ENCODE peak calls at places on chromosomes 11 and 22, in four cellular contexts. T, L, K and Z are unnamed samples.

GRCh38 chr22:49885281-49885680 is 31.6 kb downstream of the ZBED4 start:
- DNase-seq in T (no peak), L (no peak), K (no peak), Z (no peak)

GRCh38 chr22:31901388-31902137 is 42.8 kb upstream of the YWHAH start:
- DNase-seq in T (no peak), L (no peak), K (no peak), Z (no peak)

GRCh38 chr11:36300651-36301050 is 4.6 kb downstream of the PRR5L start:
- DNase-seq in T (no peak), L (no peak), K (peak; percentile 89), Z (no peak)

GRCh38 chr22:22902247-22902962 is 14.8 kb downstream of the IGLL5 start:
- DNase-seq in T (no peak), L (no peak), K (no peak), Z (no peak)

GRCh38 chr11:10351768-10352641 is 47.1 kb downstream of the ADM start:
- DNase-seq in T (no peak), L (no peak), K (peak; percentile 97), Z (no peak)

GRCh38 chr22:42926034-42926433 is 69.0 kb upstream of the ARFGAP3 start:
- DNase-seq in T (no peak), L (no peak), K (no peak), Z (no peak)

GRCh38 chr11:17611049-17611448 is 64.0 kb downstream of the OTOG start:
- DNase-seq in T (no peak), L (no peak), K (no peak), Z (no peak)

GRCh38 chr11:121792185-121792584 is 323.8 kb downstream of the BLID start:
- DNase-seq in T (no peak), L (no peak), K (no peak), Z (no peak)

GRCh38 chr11:86143429-86144030 is 74.6 kb upstream of the PICALM start:
- DNase-seq in T (no peak), L (no peak), K (no peak), Z (no peak)

GRCh38 chr11:115421338-115422012 is 82.7 kb downstream of the CADM1 start:
- DNase-seq in T (no peak), L (no peak), K (no peak), Z (no peak)

DNA sequence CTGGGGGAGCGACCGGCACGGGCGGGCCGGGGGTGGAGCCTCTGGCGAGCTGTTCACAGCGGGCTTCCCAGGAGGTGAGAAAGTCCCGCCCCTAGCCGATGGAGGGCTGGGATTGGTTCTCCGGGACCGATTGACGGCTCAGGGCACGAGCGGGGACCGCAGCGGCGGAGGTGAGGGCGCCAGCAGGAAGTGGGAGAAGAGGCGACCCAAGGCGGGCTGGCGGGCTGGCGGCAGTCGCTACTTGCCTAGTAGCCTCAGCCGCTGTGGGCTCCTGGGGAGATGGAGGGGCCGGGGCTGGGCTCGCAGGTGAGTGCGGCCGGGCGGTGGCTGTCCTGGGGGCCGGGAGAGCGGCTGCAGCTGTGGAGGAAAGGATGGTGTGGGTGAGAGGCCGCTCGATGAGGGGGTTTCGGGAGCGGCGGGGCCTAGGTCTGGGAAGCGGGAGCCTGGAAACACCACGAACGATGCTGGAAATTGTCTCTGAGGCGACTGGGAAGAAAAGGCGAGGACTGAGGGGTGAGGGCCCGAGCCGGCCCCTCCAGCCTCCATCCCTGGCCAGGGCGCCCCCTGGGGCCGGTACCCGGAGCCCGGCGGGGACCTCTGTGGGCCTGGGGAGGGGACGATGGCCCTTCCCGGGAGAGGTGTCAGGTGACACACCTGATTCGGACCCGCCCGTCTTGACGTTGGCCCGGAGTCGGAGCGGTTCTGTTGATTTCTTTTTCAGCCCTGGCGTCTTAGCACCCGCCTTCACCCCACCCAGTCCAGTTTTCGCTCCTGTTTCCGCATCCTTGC is at the start of gene ZDHHC13:
- DNase-seq in T (peak; percentile 91), L (peak; percentile 94), K (peak; percentile 80), Z (peak; percentile 98)
- TF ChIP-seq CTCF in T (no peak), L (no peak), K (peak; percentile 40), Z (peak; percentile 18)

GRCh38 chr11:57323503-57324153 is 1.1 kb downstream of the TNKS1BP1 start:
- DNase-seq in T (no peak), L (no peak), K (peak; percentile 48), Z (no peak)

GRCh38 chr11:57325735-57326048 is 940 bp upstream of the TNKS1BP1 start:
- DNase-seq in T (no peak), L (no peak), K (no peak), Z (no peak)

GRCh38 chr11:57324154-57324885 is 432 bp downstream of the TNKS1BP1 start:
- DNase-seq in T (no peak), L (peak; percentile 37), K (peak; percentile 68), Z (no peak)

GRCh38 chr11:57322881-57323467 is 1.8 kb downstream of the TNKS1BP1 start:
- DNase-seq in T (no peak), L (no peak), K (no peak), Z (no peak)

GRCh38 chr11:57324886-57325734 is at the start of gene TNKS1BP1:
- DNase-seq in T (peak; percentile 87), L (peak; percentile 93), K (peak; percentile 98), Z (peak; percentile 97)
- TF ChIP-seq CTCF in T (no peak), L (no peak), K (no peak), Z (no peak)

GRCh38 chr11:110092577-110093406 is at the start of gene ZC3H12C:
- DNase-seq in T (no peak), L (no peak), K (peak; percentile 93), Z (peak; percentile 88)
- TF ChIP-seq CTCF in T (no peak), L (no peak), K (peak; percentile 36), Z (peak; percentile 71)

DNA sequence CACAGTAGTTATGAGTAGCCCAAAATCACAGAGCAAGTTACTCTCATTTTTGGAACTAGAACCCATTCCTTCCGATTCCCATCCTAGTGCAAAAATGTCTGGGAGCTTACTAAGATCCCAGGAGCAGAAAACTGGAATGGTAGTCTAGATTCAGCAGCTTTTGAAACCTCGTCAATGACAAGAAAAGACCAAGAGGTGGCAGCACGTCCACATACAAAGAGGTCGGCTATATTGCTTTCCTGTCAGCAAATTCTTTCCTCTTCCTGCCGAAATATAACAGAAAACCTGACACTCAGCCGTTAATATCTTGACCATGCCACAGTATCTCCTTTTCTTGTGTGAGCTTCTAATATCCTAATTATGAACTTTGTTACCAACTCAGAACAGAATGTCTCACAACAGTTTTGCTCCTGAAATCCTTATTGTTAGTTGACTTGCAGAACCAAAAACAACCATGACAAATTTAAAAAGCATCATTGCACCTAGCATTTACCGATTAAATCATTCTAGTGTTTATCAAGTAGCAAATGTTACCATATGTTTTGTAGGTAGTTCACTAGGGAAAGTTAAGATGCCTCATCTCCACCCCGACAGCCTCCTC is 92.8 kb upstream of the OR9G4 start:
- DNase-seq in T (no peak), L (no peak), K (peak; percentile 62), Z (peak; percentile 61)
- TF ChIP-seq CTCF in T (peak; percentile 25), L (no peak), K (peak; percentile 67), Z (peak; percentile 47)

DNA sequence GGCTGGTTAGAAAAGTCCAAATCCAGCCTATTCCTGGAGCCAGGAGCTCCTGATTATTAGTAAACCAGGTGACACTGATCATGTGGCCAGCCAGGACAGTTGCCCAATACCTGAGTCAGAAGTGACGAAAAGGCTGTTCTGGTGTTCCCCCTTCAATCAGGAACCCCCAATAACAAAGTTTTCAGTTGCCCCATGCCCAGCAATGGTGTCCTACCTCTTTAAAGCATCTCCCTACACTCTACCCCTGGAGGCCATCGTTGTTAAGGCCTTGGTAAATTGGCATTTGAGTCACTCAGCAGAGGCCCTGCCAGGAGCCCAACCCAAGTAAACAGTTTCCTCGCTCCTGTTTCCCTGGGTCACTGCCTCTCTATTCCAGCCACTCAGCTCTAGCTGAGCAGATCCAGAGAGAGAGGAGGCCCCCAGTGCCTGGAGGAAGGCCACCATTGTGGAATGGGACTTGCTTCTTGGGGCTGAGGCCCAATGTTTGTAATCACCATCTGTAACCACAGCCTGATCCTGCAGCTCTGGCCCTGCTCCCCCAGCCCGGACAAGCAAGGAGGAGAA is 25.0 kb downstream of the ARHGAP1 start:
- DNase-seq in T (no peak), L (no peak), K (peak; percentile 78), Z (no peak)
- TF ChIP-seq CTCF in T (no peak), L (no peak), K (peak; percentile 20), Z (no peak)

DNA sequence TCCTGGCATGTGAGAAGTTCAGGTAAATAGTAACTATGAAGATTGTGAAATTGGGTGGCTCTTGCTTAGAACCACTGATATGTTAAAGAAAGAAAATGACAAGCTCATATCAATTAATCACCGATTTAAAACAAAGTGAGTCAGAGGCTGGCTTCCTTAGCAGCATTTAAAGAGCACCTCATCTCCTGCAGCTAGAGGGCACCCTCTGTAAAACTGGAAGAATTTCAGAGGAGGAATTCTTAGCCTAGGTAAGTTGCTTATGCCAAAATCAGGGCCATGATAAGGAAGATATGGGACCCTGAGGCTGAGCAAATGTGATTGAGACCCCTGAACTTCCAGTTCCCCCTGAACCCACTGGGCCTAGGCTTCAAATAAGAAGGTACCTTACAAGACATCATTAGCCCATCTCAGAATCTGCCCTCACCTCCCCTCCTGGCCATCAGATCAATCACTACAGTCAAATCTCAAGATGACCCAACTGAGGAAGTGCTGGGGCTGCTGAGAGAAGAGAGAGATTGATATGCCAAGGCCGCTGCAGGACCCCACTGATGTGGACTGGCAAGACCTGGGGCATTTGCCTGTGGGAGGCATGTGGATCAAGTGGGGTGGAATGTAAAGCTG is 8.6 kb upstream of the CD3E start:
- DNase-seq in T (peak; percentile 52), L (no peak), K (peak; percentile 15), Z (no peak)
- TF ChIP-seq CTCF in T (peak; percentile 64), L (peak; percentile 76), K (peak; percentile 42), Z (peak; percentile 34)

GRCh38 chr22:24502540-24502939 is 7.4 kb downstream of the UPB1 start:
- DNase-seq in T (no peak), L (no peak), K (no peak), Z (no peak)

GRCh38 chr22:24503851-24504170 is 8.7 kb downstream of the UPB1 start:
- DNase-seq in T (no peak), L (no peak), K (no peak), Z (no peak)

GRCh38 chr22:24501366-24502005 is 6.4 kb downstream of the UPB1 start:
- DNase-seq in T (no peak), L (no peak), K (no peak), Z (no peak)

GRCh38 chr22:24505337-24505736 is 10.2 kb downstream of the UPB1 start:
- DNase-seq in T (no peak), L (no peak), K (no peak), Z (no peak)

GRCh38 chr22:24503137-24503850 is 8.2 kb downstream of the UPB1 start:
- DNase-seq in T (peak; percentile 66), L (peak; percentile 66), K (peak; percentile 58), Z (peak; percentile 89)
- TF ChIP-seq CTCF in T (peak; percentile 57), L (peak; percentile 67), K (peak; percentile 73), Z (peak; percentile 66)